ENCODE peak calls at places on chromosomes 11 and 22, in four cellular contexts. U, S, G and Y are unnamed samples.

GRCh38 chr11:111510311-111510710 is 1.9 kb downstream of the BTG4 start:
- DNase-seq in S (no peak), U (no peak), G (no peak), Y (no peak)

GRCh38 chr11:85536438-85536837 is 90.7 kb downstream of the DLG2 start:
- DNase-seq in S (no peak), U (peak), G (no peak), Y (no peak)

GRCh38 chr11:132408877-132409276 is 1038.5 kb downstream of the NTM start:
- DNase-seq in S (no peak), G (no peak), U (no peak), Y (no peak)

GRCh38 chr11:65434667-65435179 is 12.1 kb downstream of the NEAT1 start:
- DNase-seq in U (no peak), S (no peak), G (no peak), Y (no peak)

GRCh38 chr11:100810146-100810545 is 123.1 kb downstream of the ARHGAP42 start:
- DNase-seq in U (no peak), S (no peak), G (no peak), Y (no peak)

GRCh38 chr11:68043349-68044144 is 4.7 kb downstream of the TCIRG1 start:
- DNase-seq in G (peak), S (no peak), U (peak), Y (no peak)

GRCh38 chr11:72395993-72396392 is 38.3 kb downstream of the CLPB start:
- DNase-seq in S (no peak), U (no peak), G (no peak), Y (no peak)

GRCh38 chr11:78350101-78350645 is 67.4 kb downstream of the GAB2 start:
- DNase-seq in U (no peak), G (no peak), S (no peak), Y (no peak)

GRCh38 chr11:123630126-123630531 is 24.3 kb downstream of the SCN3B start:
- DNase-seq in G (no peak), S (no peak), U (no peak), Y (no peak)

GRCh38 chr11:117073539-117073938 is 24.7 kb downstream of the SIK3 start:
- DNase-seq in G (no peak), S (no peak), U (no peak), Y (no peak)

GRCh38 chr11:130573767-130574166 is 125.3 kb downstream of the ADAMTS15 start:
- DNase-seq in U (no peak), G (no peak), S (no peak), Y (no peak)

GRCh38 chr22:19719488-19720021 is 3.8 kb upstream of the GP1BB start:
- DNase-seq in S (no peak), G (no peak), U (no peak), Y (no peak)

GRCh38 chr22:46280999-46281623 is 13.3 kb downstream of the TTC38 start:
- DNase-seq in G (peak), S (no peak), U (no peak), Y (no peak)

GRCh38 chr22:24027389-24027980 is 16.4 kb downstream of the CABIN1 start:
- DNase-seq in G (no peak), U (no peak), S (no peak), Y (no peak)

GRCh38 chr11:14969922-14970323 is 2.2 kb downstream of the CALCA start:
- DNase-seq in G (peak), U (no peak), S (no peak), Y (no peak)

GRCh38 chr11:102007567-102008437 is 39.4 kb upstream of the CFAP300 start:
- DNase-seq in G (no peak), U (no peak), S (no peak), Y (no peak)

GRCh38 chr22:28514314-28514713 is 165.3 kb downstream of the TTC28 start:
- DNase-seq in S (no peak), G (no peak), U (no peak), Y (no peak)

GRCh38 chr11:69511358-69512015 is 30.0 kb downstream of the LINC01488 start:
- DNase-seq in U (no peak), G (peak), S (no peak), Y (no peak)

GRCh38 chr11:86116386-86116726 is 47.5 kb upstream of the PICALM start:
- DNase-seq in U (no peak), G (no peak), S (peak), Y (peak)

GRCh38 chr11:17371614-17372013 is 16.8 kb downstream of the KCNJ11 start:
- DNase-seq in U (no peak), G (no peak), S (no peak), Y (no peak)

GRCh38 chr22:25235547-25236290 is 16.3 kb downstream of the CRYBB2 start:
- DNase-seq in S (peak), U (no peak), G (peak), Y (peak)

GRCh38 chr11:11841121-11841604 is 609 bp upstream of the USP47 start:
- DNase-seq in S (peak), U (no peak), G (no peak), Y (no peak)

GRCh38 chr11:95517453-95517852 is 272.1 kb downstream of the FAM76B start:
- DNase-seq in U (no peak), G (no peak), S (no peak), Y (no peak)

GRCh38 chr11:35622070-35622469 is 3.8 kb downstream of the FJX1 start:
- DNase-seq in G (no peak), S (no peak), U (no peak), Y (no peak)

GRCh38 chr11:65066315-65066714 is 8.0 kb upstream of the NAALADL1 start:
- DNase-seq in G (no peak), S (no peak), U (no peak), Y (no peak)

GRCh38 chr11:112302226-112302868 is 41.7 kb upstream of the PLET1 start:
- DNase-seq in S (no peak), G (no peak), U (no peak), Y (no peak)

GRCh38 chr11:87473174-87473573 is 435.4 kb downstream of the TMEM135 start:
- DNase-seq in S (no peak), G (no peak), U (no peak), Y (no peak)

GRCh38 chr11:70740475-70740825 is 342.1 kb downstream of the CTTN start:
- DNase-seq in S (no peak), G (no peak), U (no peak), Y (no peak)

GRCh38 chr11:65366340-65366773 is 11.8 kb downstream of the TIGD3 start:
- DNase-seq in G (no peak), U (no peak), S (no peak), Y (peak)

GRCh38 chr11:117538731-117539130 is 211.1 kb downstream of the CEP164 start:
- DNase-seq in U (no peak), G (no peak), S (no peak), Y (no peak)

GRCh38 chr11:76153609-76153949 is 52.7 kb downstream of the WNT11 start:
- DNase-seq in U (peak), G (no peak), S (no peak), Y (no peak)

GRCh38 chr11:76152741-76153608 is 53.3 kb downstream of the WNT11 start:
- DNase-seq in U (peak), G (peak), S (no peak), Y (no peak)

GRCh38 chr11:76151561-76152085 is 54.7 kb downstream of the WNT11 start:
- DNase-seq in S (no peak), G (no peak), U (peak), Y (no peak)

GRCh38 chr11:76150141-76150540 is 56.2 kb downstream of the WNT11 start:
- DNase-seq in S (no peak), G (peak), U (no peak), Y (no peak)

GRCh38 chr11:76152086-76152658 is 54.1 kb downstream of the WNT11 start:
- DNase-seq in U (peak), G (peak), S (peak), Y (peak)
- TF ChIP-seq POLR2A in U (no peak), G (no peak), S (no peak), Y (no peak)

DNA sequence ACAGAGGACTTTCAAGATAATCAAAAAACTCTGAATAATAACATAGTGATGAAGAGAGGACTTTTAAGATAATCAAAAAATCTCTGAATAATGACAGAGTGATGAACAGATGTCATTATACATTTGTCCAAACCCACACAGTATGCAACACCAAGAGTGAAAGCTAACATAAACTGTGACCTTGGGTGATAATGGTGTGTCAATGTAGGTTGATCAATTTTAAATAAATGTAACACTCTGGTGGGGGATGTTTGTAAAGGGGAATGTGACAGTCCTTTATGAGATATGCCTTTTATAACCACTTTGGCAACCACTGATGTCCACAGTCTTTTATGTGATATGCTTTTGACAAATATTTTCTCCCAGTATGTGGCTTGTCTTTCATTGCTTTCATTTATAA is 10.3 kb upstream of the OR9G1 start:
- DNase-seq in S (no peak), G (no peak), U (no peak), Y (no peak)
- TF ChIP-seq POLR2AphosphoS5 in S (no peak), G (no peak), U (no peak), Y (no peak)

GRCh38 chr11:46295312-46295995 is 18.0 kb downstream of the CREB3L1 start:
- DNase-seq in G (peak), S (peak), U (no peak), Y (peak)
- TF ChIP-seq POLR2A in G (no peak), S (no peak), U (no peak), Y (no peak)

GRCh38 chr11:128304666-128305485 is 282.5 kb downstream of the ETS1 start:
- DNase-seq in G (no peak), U (no peak), S (no peak), Y (no peak)

GRCh38 chr11:128303383-128303782 is 284.0 kb downstream of the ETS1 start:
- DNase-seq in S (no peak), U (no peak), G (no peak), Y (no peak)

GRCh38 chr11:128305588-128305987 is 281.8 kb downstream of the ETS1 start:
- DNase-seq in G (no peak), U (no peak), S (no peak), Y (no peak)

GRCh38 chr11:128300785-128301184 is 286.6 kb downstream of the ETS1 start:
- DNase-seq in U (no peak), S (no peak), G (no peak), Y (no peak)

GRCh38 chr11:128302425-128303186 is 284.8 kb downstream of the ETS1 start:
- DNase-seq in S (no peak), U (no peak), G (no peak), Y (no peak)
- TF ChIP-seq POLR2AphosphoS5 in S (no peak), U (no peak), G (no peak), Y (no peak)

GRCh38 chr11:2471048-2471803 is 26.4 kb downstream of the KCNQ1 start:
- DNase-seq in U (no peak), S (no peak), G (no peak), Y (no peak)
- TF ChIP-seq POLR2A in U (no peak), S (no peak), G (no peak), Y (no peak)

GRCh38 chr11:60775420-60775961 is 9.6 kb upstream of the MS4A10 start:
- DNase-seq in G (peak), S (peak), U (no peak), Y (peak)
- TF ChIP-seq POLR2AphosphoS5 in G (no peak), S (no peak), U (no peak), Y (no peak)

GRCh38 chr22:30565341-30565740 is 9.1 kb downstream of the GAL3ST1 start:
- DNase-seq in G (no peak), U (no peak), S (no peak), Y (no peak)

GRCh38 chr22:30568137-30568805 is 6.2 kb downstream of the GAL3ST1 start:
- DNase-seq in U (no peak), S (no peak), G (no peak), Y (no peak)

GRCh38 chr22:30564045-30564765 is 10.3 kb downstream of the GAL3ST1 start:
- DNase-seq in U (no peak), S (no peak), G (no peak), Y (no peak)

GRCh38 chr22:30564766-30565118 is 9.7 kb downstream of the GAL3ST1 start:
- DNase-seq in S (no peak), U (no peak), G (no peak), Y (no peak)

GRCh38 chr22:30566125-30566524 is 8.3 kb downstream of the GAL3ST1 start:
- DNase-seq in U (no peak), G (no peak), S (no peak), Y (no peak)
- TF ChIP-seq POLR2A in U (no peak), G (no peak), S (no peak), Y (no peak)